ENCODE peak calls at places on chromosomes 2 and 18, in nine cellular contexts. One of them, this sample, is unnamed.

GRCh38 chr2:109213646-109214417 is 84.8 kb downstream of the SH3RF3 start:
- DNase-seq in NCI-H1417: no peak
- DNase-seq in EL: peak
- DNase-seq in DMS 273 treated with DMSO at 0.1 percent for 48 hours: no peak
- DNase-seq in T-cell: peak
- DNase-seq in amygdala: no peak
- DNase-seq in AG04449: no peak
- DNase-seq in left lung: peak
- DNase-seq in fibroblast of pulmonary artery: peak
- DNase-seq in this sample: no peak

GRCh38 chr2:163709270-163709669 is 26.5 kb downstream of the FIGN start:
- DNase-seq in NCI-H1417: peak
- DNase-seq in EL: no peak
- DNase-seq in DMS 273 treated with DMSO at 0.1 percent for 48 hours: no peak
- DNase-seq in T-cell: no peak
- DNase-seq in amygdala: no peak
- DNase-seq in AG04449: no peak
- DNase-seq in left lung: no peak
- DNase-seq in fibroblast of pulmonary artery: no peak
- DNase-seq in this sample: no peak

GRCh38 chr2:121910139-121910538 is 154.7 kb downstream of the TSN start:
- DNase-seq in NCI-H1417: no peak
- DNase-seq in EL: no peak
- DNase-seq in DMS 273 treated with DMSO at 0.1 percent for 48 hours: no peak
- DNase-seq in T-cell: no peak
- DNase-seq in amygdala: no peak
- DNase-seq in AG04449: no peak
- DNase-seq in left lung: no peak
- DNase-seq in fibroblast of pulmonary artery: peak
- DNase-seq in this sample: no peak

GRCh38 chr18:22627506-22627905 is 209.8 kb upstream of the CTAGE1 start:
- DNase-seq in NCI-H1417: no peak
- DNase-seq in EL: no peak
- DNase-seq in DMS 273 treated with DMSO at 0.1 percent for 48 hours: no peak
- DNase-seq in T-cell: no peak
- DNase-seq in amygdala: no peak
- DNase-seq in AG04449: no peak
- DNase-seq in left lung: no peak
- DNase-seq in fibroblast of pulmonary artery: no peak
- DNase-seq in this sample: no peak

GRCh38 chr2:226622484-226622883 is 177.1 kb downstream of the IRS1 start:
- DNase-seq in NCI-H1417: no peak
- DNase-seq in EL: no peak
- DNase-seq in DMS 273 treated with DMSO at 0.1 percent for 48 hours: no peak
- DNase-seq in T-cell: no peak
- DNase-seq in amygdala: no peak
- DNase-seq in AG04449: no peak
- DNase-seq in left lung: no peak
- DNase-seq in fibroblast of pulmonary artery: no peak
- DNase-seq in this sample: no peak

GRCh38 chr2:12317853-12318426 is 398.8 kb upstream of the TRIB2 start:
- DNase-seq in NCI-H1417: no peak
- DNase-seq in EL: peak
- DNase-seq in DMS 273 treated with DMSO at 0.1 percent for 48 hours: no peak
- DNase-seq in T-cell: no peak
- DNase-seq in amygdala: no peak
- DNase-seq in AG04449: peak
- DNase-seq in left lung: no peak
- DNase-seq in fibroblast of pulmonary artery: peak
- DNase-seq in this sample: no peak

GRCh38 chr18:68507781-68508180 is 207.1 kb downstream of the TMX3 start:
- DNase-seq in NCI-H1417: no peak
- DNase-seq in EL: no peak
- DNase-seq in DMS 273 treated with DMSO at 0.1 percent for 48 hours: no peak
- DNase-seq in T-cell: no peak
- DNase-seq in amygdala: no peak
- DNase-seq in AG04449: no peak
- DNase-seq in left lung: no peak
- DNase-seq in fibroblast of pulmonary artery: peak
- DNase-seq in this sample: no peak

GRCh38 chr2:68225119-68225632 is 27.2 kb downstream of the PPP3R1 start:
- DNase-seq in NCI-H1417: peak
- DNase-seq in EL: peak
- DNase-seq in DMS 273 treated with DMSO at 0.1 percent for 48 hours: peak
- DNase-seq in T-cell: no peak
- DNase-seq in amygdala: no peak
- DNase-seq in AG04449: no peak
- DNase-seq in left lung: peak
- DNase-seq in fibroblast of pulmonary artery: peak
- DNase-seq in this sample: no peak

GRCh38 chr2:135248611-135249010 is 196.5 kb downstream of the RAB3GAP1 start:
- DNase-seq in NCI-H1417: no peak
- DNase-seq in EL: no peak
- DNase-seq in DMS 273 treated with DMSO at 0.1 percent for 48 hours: no peak
- DNase-seq in T-cell: no peak
- DNase-seq in amygdala: no peak
- DNase-seq in AG04449: no peak
- DNase-seq in left lung: no peak
- DNase-seq in fibroblast of pulmonary artery: no peak
- DNase-seq in this sample: no peak

GRCh38 chr18:58128286-58129018 is 84.4 kb downstream of the NEDD4L start:
- DNase-seq in NCI-H1417: no peak
- DNase-seq in EL: no peak
- DNase-seq in DMS 273 treated with DMSO at 0.1 percent for 48 hours: no peak
- DNase-seq in T-cell: no peak
- DNase-seq in amygdala: no peak
- DNase-seq in AG04449: no peak
- DNase-seq in left lung: no peak
- DNase-seq in fibroblast of pulmonary artery: no peak
- DNase-seq in this sample: no peak

GRCh38 chr2:101446869-101447268 is 28.0 kb downstream of the RFX8 start:
- DNase-seq in NCI-H1417: no peak
- DNase-seq in EL: peak
- DNase-seq in DMS 273 treated with DMSO at 0.1 percent for 48 hours: no peak
- DNase-seq in T-cell: no peak
- DNase-seq in amygdala: no peak
- DNase-seq in AG04449: peak
- DNase-seq in left lung: no peak
- DNase-seq in fibroblast of pulmonary artery: peak
- DNase-seq in this sample: no peak

GRCh38 chr2:223725494-223725893 is 111.9 kb downstream of the AP1S3 start:
- DNase-seq in NCI-H1417: peak
- DNase-seq in EL: peak
- DNase-seq in DMS 273 treated with DMSO at 0.1 percent for 48 hours: no peak
- DNase-seq in T-cell: no peak
- DNase-seq in amygdala: peak
- DNase-seq in AG04449: peak
- DNase-seq in left lung: peak
- DNase-seq in fibroblast of pulmonary artery: peak
- DNase-seq in this sample: peak

GRCh38 chr18:49206717-49207116 is 253.7 kb downstream of the DYM start:
- DNase-seq in NCI-H1417: peak
- DNase-seq in EL: no peak
- DNase-seq in DMS 273 treated with DMSO at 0.1 percent for 48 hours: no peak
- DNase-seq in T-cell: no peak
- DNase-seq in amygdala: no peak
- DNase-seq in AG04449: no peak
- DNase-seq in left lung: no peak
- DNase-seq in fibroblast of pulmonary artery: peak
- DNase-seq in this sample: no peak

This sample was measured in dorsolateral prefrontal cortex.